ENCODE peak calls at places on chromosomes 13 and 19, in ten cellular contexts. O, E, L, A, U, X, M, W, Y and H are unnamed samples. For H3K27me3 and H3K36me3, the result is how much of the 10 kb centered on the place peaks cover.

GRCh38 chr19:927707-928401 is 2.0 kb downstream of the ARID3A start:
- DNase-seq in O (no peak), E (no peak), L (peak), A (no peak), U (no peak), X (no peak), M (no peak), W (no peak), Y (no peak), H (peak)

GRCh38 chr13:42271337-42272114 is 426 bp upstream of the AKAP11 start:
- DNase-seq in O (peak), E (peak), L (peak), A (peak), U (peak), X (peak), M (peak), W (peak), Y (peak), H (peak)

GRCh38 chr19:39411006-39411831 is 1.2 kb upstream of the PLEKHG2 start:
- DNase-seq in O (peak), E (peak), L (peak), A (no peak), U (peak), X (peak), M (peak), W (peak), Y (peak), H (no peak)

GRCh38 chr19:19538767-19539166 is 702 bp downstream of the CILP2 start:
- DNase-seq in O (no peak), E (no peak), L (peak), A (no peak), U (no peak), X (no peak), M (no peak), W (no peak), Y (no peak), H (no peak)

GRCh38 chr19:10155834-10156233 is 36.1 kb upstream of the EIF3G start:
- DNase-seq in O (peak), E (no peak), L (no peak), A (no peak), U (no peak), X (no peak), M (no peak), W (no peak), Y (no peak), H (peak)

GRCh38 chr13:93788456-93788855 is 561.8 kb downstream of the GPC6 start:
- DNase-seq in O (no peak), E (no peak), L (no peak), A (no peak), U (no peak), X (no peak), M (no peak), W (no peak), Y (no peak), H (no peak)

GRCh38 chr19:9945319-9945966 is 9.1 kb upstream of the OLFM2 start:
- DNase-seq in O (peak), E (no peak), L (peak), A (peak), U (peak), X (peak), M (peak), W (no peak), Y (peak), H (peak)

GRCh38 chr19:1935484-1936208 is 5.3 kb upstream of the CSNK1G2 start:
- DNase-seq in O (peak), E (no peak), L (no peak), A (no peak), U (no peak), X (no peak), M (no peak), W (no peak), Y (no peak), H (no peak)

GRCh38 chr13:32857077-32857476 is 159.1 kb upstream of the KL start:
- DNase-seq in O (no peak), E (no peak), L (peak), A (no peak), U (no peak), X (no peak), M (no peak), W (no peak), Y (no peak), H (no peak)

GRCh38 chr13:33524086-33524485 is 238.5 kb upstream of the STARD13 start:
- DNase-seq in O (no peak), E (no peak), L (no peak), A (no peak), U (no peak), X (no peak), M (no peak), W (no peak), Y (no peak), H (no peak)

DNA sequence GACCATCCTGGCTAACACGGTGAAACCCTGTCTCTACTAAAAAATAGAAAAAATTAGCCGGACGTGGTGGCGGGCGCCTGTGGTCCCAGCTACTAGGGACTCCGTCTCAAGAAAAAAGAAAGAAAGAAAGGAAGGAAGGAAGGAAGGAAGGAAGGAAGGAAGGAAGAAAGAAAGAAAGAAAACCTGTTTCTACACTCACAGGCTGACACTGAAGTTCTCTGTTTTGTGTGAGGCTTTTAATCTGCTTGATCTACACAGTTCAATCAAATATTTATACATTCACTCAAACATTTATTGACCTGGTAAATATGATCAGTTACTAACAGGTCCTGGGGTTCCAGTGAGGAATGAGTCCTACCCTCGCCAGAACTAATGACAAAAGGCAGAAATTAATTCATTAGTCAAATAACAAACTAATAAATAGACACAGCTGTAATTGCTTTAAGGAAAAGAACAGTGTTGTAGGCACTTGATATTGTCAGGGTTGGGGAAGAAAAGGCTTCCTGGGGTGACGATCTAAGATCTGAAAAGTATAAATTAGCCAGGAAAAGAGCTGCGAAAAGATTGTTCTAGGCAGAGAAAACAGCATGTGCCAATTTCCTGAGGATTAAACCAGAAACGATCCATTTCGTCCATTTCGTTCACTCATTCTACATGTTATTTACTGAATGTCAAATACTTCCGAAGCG is 814 bp upstream of the CHAF1A start:
- DNase-seq in O (no peak), E (no peak), L (no peak), A (no peak), U (no peak), X (no peak), M (no peak), W (no peak), Y (no peak), H (no peak)
- H3K4me3 ChIP-seq in O (peak), E (peak), L (peak), A (peak), U (peak), X (peak), M (peak), W (peak), Y (peak), H (peak)

DNA sequence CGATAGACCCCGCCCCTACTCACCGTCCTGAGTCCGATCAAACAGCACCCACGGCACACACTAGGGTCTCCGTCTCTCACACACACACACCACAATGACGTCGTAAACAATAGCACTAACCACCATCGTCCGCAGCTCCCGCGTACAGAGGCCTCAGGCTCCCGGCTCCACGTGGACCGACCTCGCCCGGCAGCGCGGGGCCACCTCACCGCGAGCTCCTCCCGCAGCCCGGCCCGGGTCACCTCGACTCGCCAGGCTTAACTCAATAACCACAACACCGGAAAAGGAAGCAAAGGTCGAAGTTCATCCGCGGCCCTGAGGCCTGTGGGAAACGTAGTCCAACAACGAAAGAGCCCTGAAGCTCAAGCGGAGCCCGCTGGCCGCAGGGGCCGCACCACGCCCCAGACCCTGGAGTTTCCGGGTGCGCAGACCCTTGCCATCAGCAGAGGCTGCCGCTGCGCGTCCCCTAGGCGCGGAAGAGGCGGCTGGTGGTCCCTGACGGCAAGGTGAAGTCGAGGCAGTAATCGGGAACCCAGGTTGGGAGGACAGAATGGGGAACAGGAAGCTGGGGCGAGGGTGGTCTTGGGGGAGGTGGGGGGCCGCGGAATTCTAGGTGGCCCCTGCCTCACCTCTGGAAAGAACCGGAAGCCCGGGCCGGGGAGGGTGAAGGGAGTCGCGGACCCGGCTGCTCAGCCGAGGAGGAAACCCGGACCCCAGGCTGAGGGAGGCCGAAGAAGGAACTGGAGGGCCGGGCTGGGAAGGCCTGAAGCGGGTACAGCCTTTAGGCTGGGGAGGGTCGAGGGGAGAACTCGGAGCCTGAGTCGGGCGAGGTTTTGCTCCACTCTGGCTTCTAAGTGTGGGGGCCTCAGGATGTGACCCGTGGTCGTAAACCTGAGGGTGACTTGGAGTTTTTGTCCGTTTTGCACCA is at the start of gene ZNF529:
- DNase-seq in O (peak), E (peak), L (peak), A (peak), U (peak), X (peak), M (peak), W (peak), Y (peak), H (peak)
- H3K27me3 ChIP-seq in O (under half), E (under half), L (under half), A (under half), U (under half), X (under half), M (under half), W (under half), Y (under half), H (under half)

GRCh38 chr19:12952488-12953455 is 4.3 kb downstream of the GADD45GIP1 start:
- DNase-seq in O (peak), E (no peak), L (peak), A (no peak), U (peak), X (no peak), M (no peak), W (no peak), Y (no peak), H (no peak)

GRCh38 chr19:12953456-12954149 is 3.4 kb downstream of the GADD45GIP1 start:
- DNase-seq in O (no peak), E (no peak), L (no peak), A (no peak), U (no peak), X (no peak), M (no peak), W (no peak), Y (no peak), H (no peak)

GRCh38 chr19:12956446-12957388 is at the start of gene GADD45GIP1:
- DNase-seq in O (no peak), E (peak), L (peak), A (peak), U (peak), X (peak), M (peak), W (peak), Y (peak), H (peak)

GRCh38 chr19:12955996-12956395 is 1.0 kb downstream of the GADD45GIP1 start:
- DNase-seq in O (no peak), E (no peak), L (no peak), A (no peak), U (no peak), X (no peak), M (no peak), W (no peak), Y (no peak), H (no peak)

DNA sequence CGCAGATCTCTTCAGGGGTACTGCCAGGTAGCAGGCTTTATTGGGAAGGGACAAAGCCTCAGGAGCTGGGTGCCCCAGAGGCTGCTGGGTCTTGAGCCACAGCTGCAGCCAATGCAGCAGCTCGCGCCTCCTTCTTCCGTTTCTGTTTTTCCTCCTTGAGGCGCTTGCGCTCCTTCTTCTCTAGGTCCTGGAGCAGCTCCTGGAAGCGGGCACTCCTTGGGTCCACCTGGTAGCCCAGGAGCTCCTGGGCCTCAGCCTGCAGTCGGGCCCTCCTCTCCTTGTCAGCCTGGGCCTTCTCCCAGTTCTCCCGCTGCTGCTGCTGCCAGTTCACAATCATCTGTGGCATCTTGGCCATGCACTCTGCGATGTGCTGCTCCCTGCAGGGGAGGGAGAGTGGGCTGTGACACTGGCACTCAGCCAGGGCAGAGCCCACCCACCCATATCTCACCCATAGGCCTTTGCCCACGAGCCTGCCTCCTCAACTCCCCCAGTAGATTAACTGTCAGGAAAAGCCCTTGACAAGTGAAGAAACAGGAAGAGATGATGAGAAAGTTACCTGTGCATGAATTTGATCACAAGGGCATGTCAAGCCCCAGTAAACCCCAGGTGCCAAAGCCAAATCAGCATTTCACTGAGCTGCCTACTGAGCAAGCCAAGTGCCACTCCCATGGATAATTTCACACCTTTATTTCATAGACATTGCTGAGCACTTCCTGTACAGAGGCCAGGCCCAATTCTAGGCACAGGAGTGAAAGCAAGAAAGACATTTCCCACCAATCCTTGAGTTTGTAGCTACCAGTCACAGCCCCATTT is 2.7 kb downstream of the GADD45GIP1 start:
- DNase-seq in O (no peak), E (no peak), L (no peak), A (no peak), U (no peak), X (no peak), M (peak), W (no peak), Y (no peak), H (no peak)
- H3K36me3 ChIP-seq in O (under half), E (under half), L (under half), A (under half), U (under half), X (half or more), M (under half), W (under half), Y (under half), H (under half)

DNA sequence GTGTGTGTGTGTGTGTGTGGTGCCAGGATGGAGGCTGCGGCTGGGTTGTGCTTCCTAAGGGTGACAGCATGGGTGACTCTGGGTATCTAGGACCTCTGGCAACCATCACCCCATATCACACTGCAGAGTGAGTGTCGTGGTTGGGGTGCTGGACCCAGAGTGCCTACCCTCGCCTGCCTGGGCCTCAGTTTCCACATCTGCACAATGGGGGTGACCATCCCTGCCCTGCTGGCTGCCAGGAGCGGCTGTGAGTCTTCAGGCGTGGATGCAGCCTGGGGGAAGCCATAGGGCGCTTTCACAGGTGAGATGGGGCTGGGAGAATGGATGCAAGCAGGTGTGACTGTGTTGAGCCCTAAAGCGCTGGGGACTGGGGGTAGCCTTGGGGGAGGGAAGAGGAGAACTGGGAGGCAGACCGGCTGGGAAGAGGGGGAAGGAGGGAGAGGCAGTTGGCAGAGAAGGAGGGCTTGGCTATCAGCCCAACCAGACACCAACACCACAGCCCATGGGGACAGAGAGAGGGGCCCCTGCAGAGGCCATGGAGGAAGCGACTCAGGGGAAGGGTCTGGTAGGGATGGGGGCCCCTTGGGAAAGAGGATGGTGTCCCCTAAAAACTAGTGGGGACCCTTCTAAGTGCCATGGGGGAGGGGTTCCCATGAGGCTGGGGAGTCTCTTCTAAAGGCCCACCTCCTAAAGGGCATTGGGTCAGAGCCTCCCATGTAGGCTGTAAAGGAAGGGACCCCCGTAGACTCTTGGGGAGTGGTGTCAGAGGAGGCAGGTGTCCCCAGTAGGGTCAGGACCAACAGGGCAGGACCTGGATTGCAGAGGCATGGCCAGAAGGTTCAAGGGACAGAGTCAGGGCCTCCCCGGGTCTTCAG is 1.7 kb downstream of the PLPPR2 start:
- DNase-seq in O (no peak), E (no peak), L (no peak), A (no peak), U (no peak), X (no peak), M (no peak), W (no peak), Y (no peak), H (peak)
- H3K4me3 ChIP-seq in O (no peak), E (no peak), L (no peak), A (no peak), U (no peak), X (no peak), M (no peak), W (no peak), Y (no peak), H (no peak)

GRCh38 chr19:55541091-55541490 is 4.2 kb upstream of the SBK2 start:
- DNase-seq in O (no peak), E (no peak), L (no peak), A (no peak), U (no peak), X (no peak), M (no peak), W (no peak), Y (no peak), H (peak)
- H3K27me3 ChIP-seq in O (under half), E (under half), L (under half), A (under half), U (under half), X (half or more), M (under half), W (under half), Y (under half), H (under half)

GRCh38 chr13:113781571-113781970 is 22.5 kb downstream of the TMEM255B start:
- DNase-seq in O (peak), E (no peak), L (no peak), A (no peak), U (no peak), X (no peak), M (no peak), W (no peak), Y (no peak), H (no peak)

GRCh38 chr13:113776231-113777125 is 17.5 kb downstream of the TMEM255B start:
- DNase-seq in O (no peak), E (no peak), L (no peak), A (no peak), U (no peak), X (no peak), M (no peak), W (no peak), Y (no peak), H (peak)

GRCh38 chr13:113774177-113775107 is 15.4 kb downstream of the TMEM255B start:
- DNase-seq in O (peak), E (no peak), L (no peak), A (no peak), U (no peak), X (no peak), M (no peak), W (no peak), Y (no peak), H (no peak)

GRCh38 chr13:113775451-113776145 is 16.6 kb downstream of the TMEM255B start:
- DNase-seq in O (no peak), E (no peak), L (no peak), A (no peak), U (no peak), X (no peak), M (no peak), W (no peak), Y (no peak), H (no peak)

DNA sequence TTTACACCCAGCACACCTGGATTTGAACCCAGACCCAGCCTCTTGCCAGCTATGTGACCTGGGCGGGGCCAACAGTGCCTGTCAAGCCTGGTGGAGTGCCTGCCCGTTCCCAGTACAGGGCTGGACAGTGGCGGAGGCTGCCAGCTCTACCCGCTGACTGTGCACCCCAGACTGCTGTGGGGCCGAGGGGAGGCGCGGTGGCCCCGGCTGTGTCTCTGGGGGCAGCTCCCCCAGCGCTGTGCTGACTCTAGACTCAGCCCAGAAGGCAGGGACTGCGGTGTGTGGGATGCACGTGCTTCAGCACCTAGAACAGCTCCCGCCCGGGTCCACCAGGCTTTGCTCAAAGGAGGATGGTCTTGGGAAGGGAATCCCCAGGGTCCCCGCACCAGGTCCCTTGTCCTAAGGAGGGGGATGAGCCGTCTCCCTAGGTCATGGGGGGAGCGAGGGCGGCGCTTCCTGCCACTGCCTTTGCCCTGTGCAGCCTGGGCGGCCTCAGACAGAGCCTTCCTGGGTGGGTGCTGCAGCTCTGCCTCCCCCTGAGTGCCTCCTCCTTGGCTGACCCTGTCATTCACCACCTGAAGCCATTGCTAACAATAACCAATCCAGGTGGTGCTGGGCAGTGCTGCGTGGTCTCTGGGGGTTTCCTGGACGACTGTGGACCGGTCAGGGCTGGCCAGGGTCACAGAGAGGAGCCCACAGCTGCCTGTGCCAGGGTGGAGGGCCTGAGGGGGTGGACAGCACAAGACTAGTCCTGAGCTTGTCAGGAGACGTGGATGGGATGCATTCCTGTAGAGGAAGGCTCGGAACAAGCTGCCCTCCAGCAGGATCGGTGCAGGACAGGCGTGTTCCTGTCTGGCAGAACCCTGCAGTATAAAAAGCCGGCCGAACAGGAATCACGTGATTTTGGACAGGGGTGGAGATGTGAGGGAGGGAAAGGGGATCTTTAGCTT is 18.6 kb downstream of the TMEM255B start:
- DNase-seq in O (no peak), E (peak), L (peak), A (peak), U (no peak), X (no peak), M (no peak), W (no peak), Y (no peak), H (peak)
- H3K36me3 ChIP-seq in O (under half), E (under half), L (under half), A (under half), U (under half), X (under half), M (under half), W (under half), Y (under half), H (under half)

GRCh38 chr19:23801798-23802197 is 43.1 kb upstream of the ZNF681 start:
- DNase-seq in O (no peak), E (no peak), L (no peak), A (no peak), U (no peak), X (no peak), M (no peak), W (no peak), Y (no peak), H (no peak)
- H3K4me3 ChIP-seq in O (no peak), E (no peak), L (no peak), A (no peak), U (no peak), X (no peak), M (no peak), W (peak), Y (no peak), H (no peak)